ENCODE peak calls at places on chromosomes 3 and 15, in six cellular contexts. One of them, this sample, is unnamed.

GRCh38 chr3:62255758-62256157 is 117.6 kb downstream of the FEZF2 start:
- DNase-seq in H1: no peak
- DNase-seq in HCT116: no peak
- DNase-seq in GM12878: no peak
- DNase-seq in SK-N-SH: no peak
- DNase-seq in K562: no peak
- DNase-seq in this sample: no peak

GRCh38 chr3:137013955-137014688 is 56.3 kb downstream of the IL20RB start:
- DNase-seq in H1: peak
- DNase-seq in HCT116: peak
- DNase-seq in GM12878: peak
- DNase-seq in SK-N-SH: peak
- DNase-seq in K562: peak
- DNase-seq in this sample: peak

GRCh38 chr3:50089603-50089945 is 855 bp downstream of the RBM5 start:
- DNase-seq in H1: no peak
- DNase-seq in HCT116: no peak
- DNase-seq in GM12878: no peak
- DNase-seq in SK-N-SH: no peak
- DNase-seq in K562: no peak
- DNase-seq in this sample: peak

GRCh38 chr3:70000563-70001081 is 1.1 kb downstream of the SAMMSON start:
- DNase-seq in H1: no peak
- DNase-seq in HCT116: no peak
- DNase-seq in GM12878: no peak
- DNase-seq in SK-N-SH: no peak
- DNase-seq in K562: peak
- DNase-seq in this sample: no peak

GRCh38 chr3:43497905-43498365 is 123.9 kb downstream of the ANO10 start:
- DNase-seq in H1: no peak
- DNase-seq in HCT116: no peak
- DNase-seq in GM12878: no peak
- DNase-seq in SK-N-SH: no peak
- DNase-seq in K562: no peak
- DNase-seq in this sample: no peak

GRCh38 chr3:14142567-14143270 is 17.9 kb downstream of the TMEM43 start:
- DNase-seq in H1: no peak
- DNase-seq in HCT116: no peak
- DNase-seq in GM12878: no peak
- DNase-seq in SK-N-SH: no peak
- DNase-seq in K562: no peak
- DNase-seq in this sample: no peak

GRCh38 chr3:143433787-143434378 is 314.3 kb downstream of the CHST2 start:
- DNase-seq in H1: peak
- DNase-seq in HCT116: peak
- DNase-seq in GM12878: no peak
- DNase-seq in SK-N-SH: peak
- DNase-seq in K562: peak
- DNase-seq in this sample: peak

GRCh38 chr15:72319360-72319984 is 485 bp downstream of the CELF6 start:
- DNase-seq in H1: peak
- DNase-seq in HCT116: no peak
- DNase-seq in GM12878: no peak
- DNase-seq in SK-N-SH: no peak
- DNase-seq in K562: no peak
- DNase-seq in this sample: peak

GRCh38 chr3:186940965-186941364 is 10.6 kb downstream of the ST6GAL1 start:
- DNase-seq in H1: no peak
- DNase-seq in HCT116: no peak
- DNase-seq in GM12878: no peak
- DNase-seq in SK-N-SH: no peak
- DNase-seq in K562: no peak
- DNase-seq in this sample: no peak

GRCh38 chr3:153513236-153513635 is 351.2 kb downstream of the RAP2B start:
- DNase-seq in H1: no peak
- DNase-seq in HCT116: peak
- DNase-seq in GM12878: no peak
- DNase-seq in SK-N-SH: no peak
- DNase-seq in K562: no peak
- DNase-seq in this sample: peak

GRCh38 chr15:40293006-40293405 is 10.1 kb upstream of the ANKRD63 start:
- DNase-seq in H1: no peak
- DNase-seq in HCT116: no peak
- DNase-seq in GM12878: no peak
- DNase-seq in SK-N-SH: no peak
- DNase-seq in K562: no peak
- DNase-seq in this sample: no peak

GRCh38 chr15:99965376-99965775 is 232.1 kb upstream of the LYSMD4 start:
- DNase-seq in H1: no peak
- DNase-seq in HCT116: no peak
- DNase-seq in GM12878: no peak
- DNase-seq in SK-N-SH: peak
- DNase-seq in K562: no peak
- DNase-seq in this sample: no peak

GRCh38 chr15:99963976-99964375 is 230.7 kb upstream of the LYSMD4 start:
- DNase-seq in H1: no peak
- DNase-seq in HCT116: no peak
- DNase-seq in GM12878: no peak
- DNase-seq in SK-N-SH: peak
- DNase-seq in K562: no peak
- DNase-seq in this sample: no peak

GRCh38 chr15:99961011-99961441 is 227.8 kb upstream of the LYSMD4 start:
- DNase-seq in H1: peak
- DNase-seq in HCT116: peak
- DNase-seq in GM12878: no peak
- DNase-seq in SK-N-SH: no peak
- DNase-seq in K562: no peak
- DNase-seq in this sample: no peak

GRCh38 chr15:99962006-99962561 is 228.8 kb upstream of the LYSMD4 start:
- DNase-seq in H1: peak
- DNase-seq in HCT116: no peak
- DNase-seq in GM12878: no peak
- DNase-seq in SK-N-SH: no peak
- DNase-seq in K562: no peak
- DNase-seq in this sample: no peak

DNA sequence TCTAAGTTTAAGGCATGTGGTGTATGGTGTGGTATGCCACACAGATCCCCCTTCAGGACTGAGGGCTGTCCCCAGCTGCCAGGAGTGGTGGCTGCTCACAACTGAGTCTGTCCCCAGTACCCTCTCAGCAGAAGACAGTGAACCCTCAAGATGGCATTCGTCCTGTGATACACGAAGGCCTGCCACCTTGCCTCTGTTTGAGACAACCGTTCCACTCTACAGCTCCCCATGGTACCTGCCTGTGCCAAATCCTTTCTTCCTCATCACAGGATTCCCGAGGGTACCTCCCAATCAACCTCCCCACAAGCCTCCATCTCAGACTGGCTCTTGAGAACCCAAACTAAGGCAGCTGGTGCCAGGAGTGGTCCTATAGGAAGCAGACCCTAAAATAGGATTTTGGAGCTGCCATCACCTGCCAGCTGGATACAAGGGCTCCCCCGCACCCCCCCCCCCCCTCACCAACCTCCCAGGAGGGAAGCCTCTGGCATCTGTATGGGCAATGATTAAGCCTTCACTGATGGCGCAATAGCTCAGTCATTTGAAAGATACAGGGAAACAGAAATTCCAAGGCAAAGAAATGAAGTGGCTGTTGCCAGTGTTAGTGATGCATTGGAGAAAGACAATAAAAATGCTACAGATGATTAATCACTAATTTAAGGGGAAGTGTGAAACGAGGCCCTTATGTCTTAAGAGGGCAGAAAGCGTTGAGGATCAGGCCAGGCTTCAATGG is 230.0 kb upstream of the LYSMD4 start:
- DNase-seq in H1: no peak
- DNase-seq in HCT116: no peak
- DNase-seq in GM12878: no peak
- DNase-seq in SK-N-SH: peak
- DNase-seq in K562: no peak
- DNase-seq in this sample: no peak
- TF ChIP-seq JUND in H1: no peak
- TF ChIP-seq JUND in HCT116: no peak
- TF ChIP-seq JUND in GM12878: no peak
- TF ChIP-seq JUND in SK-N-SH: no peak
- TF ChIP-seq JUND in K562: no peak
- TF ChIP-seq JUND in this sample: no peak

GRCh38 chr15:89387140-89387903 is 52.7 kb upstream of the POLG start:
- DNase-seq in H1: no peak
- DNase-seq in HCT116: no peak
- DNase-seq in GM12878: no peak
- DNase-seq in SK-N-SH: no peak
- DNase-seq in K562: no peak
- DNase-seq in this sample: no peak

GRCh38 chr15:89395461-89395875 is 60.8 kb upstream of the POLG start:
- DNase-seq in H1: no peak
- DNase-seq in HCT116: no peak
- DNase-seq in GM12878: no peak
- DNase-seq in SK-N-SH: no peak
- DNase-seq in K562: no peak
- DNase-seq in this sample: no peak

GRCh38 chr15:89385596-89386242 is 51.1 kb upstream of the POLG start:
- DNase-seq in H1: no peak
- DNase-seq in HCT116: no peak
- DNase-seq in GM12878: no peak
- DNase-seq in SK-N-SH: no peak
- DNase-seq in K562: no peak
- DNase-seq in this sample: no peak

GRCh38 chr15:89391685-89392257 is 57.1 kb upstream of the POLG start:
- DNase-seq in H1: no peak
- DNase-seq in HCT116: no peak
- DNase-seq in GM12878: no peak
- DNase-seq in SK-N-SH: no peak
- DNase-seq in K562: no peak
- DNase-seq in this sample: no peak

DNA sequence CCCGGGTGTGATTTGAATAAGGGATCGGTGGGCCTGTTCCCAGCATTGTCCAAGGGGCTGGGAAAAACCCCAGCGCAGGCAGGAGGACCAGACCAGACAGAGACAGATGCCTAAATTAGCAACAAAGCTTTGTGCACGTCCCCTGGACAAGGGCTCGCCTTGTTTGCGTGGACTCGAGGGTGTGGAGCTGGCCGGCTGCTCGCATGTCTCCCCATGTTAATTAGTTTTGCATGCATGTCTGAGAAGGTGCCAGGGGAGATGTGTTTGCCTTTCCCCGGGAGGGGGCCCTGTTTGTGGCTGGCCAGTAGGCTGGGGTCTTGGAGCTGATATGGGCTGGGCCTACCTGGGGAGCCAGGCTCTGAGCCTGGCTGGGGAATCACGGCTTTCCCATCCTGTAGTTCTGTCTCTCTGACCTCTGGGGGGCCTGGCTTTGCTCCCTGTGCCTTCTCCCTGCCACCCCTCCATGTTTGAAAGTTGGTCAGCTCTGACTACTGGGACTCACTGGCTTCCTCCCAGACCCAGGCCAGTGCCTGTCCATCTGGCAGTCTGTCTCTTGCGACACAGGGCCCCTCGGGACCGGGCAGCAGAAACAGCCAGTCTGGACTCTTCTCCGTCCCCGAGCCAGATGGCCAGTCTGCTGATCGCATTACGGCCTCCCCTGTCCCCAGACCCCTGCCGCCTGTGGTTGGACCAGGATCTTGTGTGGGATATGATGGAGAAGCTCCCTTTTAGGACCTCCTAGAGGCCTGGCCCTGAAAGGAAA is 55.4 kb upstream of the POLG start:
- DNase-seq in H1: no peak
- DNase-seq in HCT116: no peak
- DNase-seq in GM12878: no peak
- DNase-seq in SK-N-SH: peak
- DNase-seq in K562: no peak
- DNase-seq in this sample: no peak
- TF ChIP-seq JUND in H1: no peak
- TF ChIP-seq JUND in HCT116: no peak
- TF ChIP-seq JUND in GM12878: no peak
- TF ChIP-seq JUND in SK-N-SH: no peak
- TF ChIP-seq JUND in K562: no peak
- TF ChIP-seq JUND in this sample: no peak

DNA sequence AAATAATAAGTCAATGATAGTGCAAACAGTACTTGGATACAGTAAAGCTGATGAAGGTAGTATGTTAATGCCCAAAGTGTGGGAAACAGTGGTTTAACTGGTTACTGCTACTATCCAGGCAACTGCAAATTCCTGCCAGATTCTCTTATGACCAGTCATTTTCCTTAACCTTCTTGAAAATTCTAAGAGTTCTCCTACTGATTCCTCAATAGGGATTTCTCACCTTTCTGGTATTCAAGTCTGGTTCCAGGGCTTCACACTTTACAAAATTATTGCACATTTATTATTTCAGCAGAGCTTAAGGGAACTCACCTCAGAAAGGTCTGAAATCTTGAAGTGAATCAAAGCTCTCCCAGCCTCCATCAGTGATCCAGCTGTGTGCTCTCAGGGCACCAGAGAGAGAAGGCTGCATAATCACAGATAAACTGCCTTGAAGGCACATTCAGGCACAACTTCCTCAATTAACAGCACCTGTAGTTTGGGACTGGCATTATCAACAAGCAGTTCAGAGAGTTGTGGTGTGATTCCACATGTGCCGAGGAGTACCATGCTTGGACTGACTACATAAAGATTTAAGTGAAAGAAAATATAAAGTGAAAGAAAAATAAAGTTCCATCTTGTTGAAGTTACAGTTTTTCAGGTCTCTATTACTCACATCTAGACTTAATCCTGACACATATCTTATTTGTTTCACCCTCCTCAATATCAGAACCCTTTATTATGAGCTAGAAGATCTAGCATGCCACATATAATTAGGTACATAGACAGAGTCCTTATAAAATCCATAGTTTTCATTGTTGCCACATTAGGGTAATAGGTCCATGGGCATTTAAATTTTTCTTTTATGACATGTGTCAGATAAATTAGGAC is 59.5 kb upstream of the TIPARP start:
- DNase-seq in H1: no peak
- DNase-seq in HCT116: no peak
- DNase-seq in GM12878: no peak
- DNase-seq in SK-N-SH: no peak
- DNase-seq in K562: no peak
- DNase-seq in this sample: no peak
- TF ChIP-seq JUND in H1: no peak
- TF ChIP-seq JUND in HCT116: no peak
- TF ChIP-seq JUND in GM12878: no peak
- TF ChIP-seq JUND in SK-N-SH: no peak
- TF ChIP-seq JUND in K562: no peak
- TF ChIP-seq JUND in this sample: no peak

GRCh38 chr3:10283638-10284037 is 9.1 kb downstream of the GHRL start:
- DNase-seq in H1: no peak
- DNase-seq in HCT116: no peak
- DNase-seq in GM12878: no peak
- DNase-seq in SK-N-SH: peak
- DNase-seq in K562: no peak
- DNase-seq in this sample: no peak

GRCh38 chr3:10280571-10280970 is 12.2 kb downstream of the GHRL start:
- DNase-seq in H1: no peak
- DNase-seq in HCT116: no peak
- DNase-seq in GM12878: no peak
- DNase-seq in SK-N-SH: no peak
- DNase-seq in K562: no peak
- DNase-seq in this sample: no peak

GRCh38 chr3:10280177-10280529 is 12.6 kb downstream of the GHRL start:
- DNase-seq in H1: no peak
- DNase-seq in HCT116: no peak
- DNase-seq in GM12878: no peak
- DNase-seq in SK-N-SH: no peak
- DNase-seq in K562: no peak
- DNase-seq in this sample: no peak

GRCh38 chr3:10279384-10280176 is 13.2 kb downstream of the GHRL start:
- DNase-seq in H1: no peak
- DNase-seq in HCT116: no peak
- DNase-seq in GM12878: no peak
- DNase-seq in SK-N-SH: no peak
- DNase-seq in K562: no peak
- DNase-seq in this sample: no peak

GRCh38 chr3:10281951-10282350 is 10.8 kb downstream of the GHRL start:
- DNase-seq in H1: no peak
- DNase-seq in HCT116: no peak
- DNase-seq in GM12878: no peak
- DNase-seq in SK-N-SH: no peak
- DNase-seq in K562: no peak
- DNase-seq in this sample: no peak
- TF ChIP-seq JUND in H1: no peak
- TF ChIP-seq JUND in HCT116: no peak
- TF ChIP-seq JUND in GM12878: no peak
- TF ChIP-seq JUND in SK-N-SH: no peak
- TF ChIP-seq JUND in K562: no peak
- TF ChIP-seq JUND in this sample: no peak